ENCODE peak calls at places on chromosomes 6 and 20, in eight cellular contexts. One of them, this sample, is unnamed.

GRCh38 chr6:40936810-40937209 is 102.2 kb downstream of the UNC5CL start:
- DNase-seq in PC-9: peak
- DNase-seq in GM23338: no peak
- DNase-seq in coronary artery: no peak
- DNase-seq in BJ: peak
- DNase-seq in astrocyte of the spinal cord: peak
- DNase-seq in PC-3: peak
- DNase-seq in spleen: no peak
- DNase-seq in this sample: peak

GRCh38 chr6:21678990-21679389 is 85.4 kb downstream of the SOX4 start:
- DNase-seq in astrocyte of the spinal cord: peak
- DNase-seq in GM23338: no peak
- DNase-seq in PC-3: peak
- DNase-seq in spleen: no peak
- DNase-seq in PC-9: peak
- DNase-seq in coronary artery: no peak
- DNase-seq in BJ: peak
- DNase-seq in this sample: peak

GRCh38 chr20:43857127-43857526 is 57.5 kb upstream of the TOX2 start:
- DNase-seq in GM23338: no peak
- DNase-seq in PC-9: no peak
- DNase-seq in spleen: no peak
- DNase-seq in PC-3: no peak
- DNase-seq in astrocyte of the spinal cord: no peak
- DNase-seq in BJ: no peak
- DNase-seq in coronary artery: no peak
- DNase-seq in this sample: no peak

GRCh38 chr6:134714113-134714512 is 235.8 kb downstream of the ALDH8A1 start:
- DNase-seq in spleen: no peak
- DNase-seq in PC-3: no peak
- DNase-seq in GM23338: no peak
- DNase-seq in coronary artery: no peak
- DNase-seq in PC-9: no peak
- DNase-seq in astrocyte of the spinal cord: no peak
- DNase-seq in BJ: no peak
- DNase-seq in this sample: no peak

GRCh38 chr20:14715400-14715799 is 378.0 kb upstream of the FLRT3 start:
- DNase-seq in coronary artery: no peak
- DNase-seq in spleen: no peak
- DNase-seq in astrocyte of the spinal cord: no peak
- DNase-seq in GM23338: peak
- DNase-seq in BJ: no peak
- DNase-seq in PC-9: no peak
- DNase-seq in PC-3: no peak
- DNase-seq in this sample: no peak

GRCh38 chr6:142885182-142885867 is 59.7 kb downstream of the HIVEP2 start:
- DNase-seq in astrocyte of the spinal cord: peak
- DNase-seq in PC-9: peak
- DNase-seq in spleen: no peak
- DNase-seq in GM23338: peak
- DNase-seq in BJ: peak
- DNase-seq in PC-3: peak
- DNase-seq in coronary artery: no peak
- DNase-seq in this sample: peak

GRCh38 chr6:89843070-89843469 is 13.4 kb downstream of the CASP8AP2 start:
- DNase-seq in PC-3: peak
- DNase-seq in spleen: no peak
- DNase-seq in GM23338: no peak
- DNase-seq in astrocyte of the spinal cord: peak
- DNase-seq in BJ: no peak
- DNase-seq in coronary artery: no peak
- DNase-seq in PC-9: no peak
- DNase-seq in this sample: peak

GRCh38 chr6:73564578-73565345 is 43.9 kb upstream of the EEF1A1 start:
- DNase-seq in coronary artery: no peak
- DNase-seq in PC-3: no peak
- DNase-seq in spleen: no peak
- DNase-seq in PC-9: no peak
- DNase-seq in astrocyte of the spinal cord: no peak
- DNase-seq in GM23338: no peak
- DNase-seq in BJ: no peak
- DNase-seq in this sample: no peak

GRCh38 chr6:142945071-142945445 is at the start of gene HIVEP2:
- DNase-seq in BJ: no peak
- DNase-seq in PC-9: peak
- DNase-seq in spleen: peak
- DNase-seq in coronary artery: peak
- DNase-seq in GM23338: peak
- DNase-seq in PC-3: peak
- DNase-seq in astrocyte of the spinal cord: peak
- DNase-seq in this sample: peak

GRCh38 chr6:64054870-64055269 is 419.3 kb downstream of the PHF3 start:
- DNase-seq in coronary artery: no peak
- DNase-seq in astrocyte of the spinal cord: no peak
- DNase-seq in GM23338: no peak
- DNase-seq in spleen: no peak
- DNase-seq in PC-3: no peak
- DNase-seq in PC-9: no peak
- DNase-seq in BJ: no peak
- DNase-seq in this sample: no peak

GRCh38 chr6:116542426-116542825 is 3.1 kb downstream of the TRAPPC3L start:
- DNase-seq in astrocyte of the spinal cord: no peak
- DNase-seq in BJ: no peak
- DNase-seq in GM23338: no peak
- DNase-seq in PC-3: no peak
- DNase-seq in coronary artery: no peak
- DNase-seq in PC-9: no peak
- DNase-seq in spleen: no peak
- DNase-seq in this sample: no peak

GRCh38 chr6:36888654-36889481 is 3.1 kb downstream of the C6orf89 start:
- DNase-seq in PC-3: no peak
- DNase-seq in BJ: no peak
- DNase-seq in GM23338: no peak
- DNase-seq in astrocyte of the spinal cord: no peak
- DNase-seq in PC-9: no peak
- DNase-seq in coronary artery: no peak
- DNase-seq in spleen: no peak
- DNase-seq in this sample: no peak

GRCh38 chr6:166815629-166816028 is 140.7 kb downstream of the RNASET2 start:
- DNase-seq in BJ: no peak
- DNase-seq in astrocyte of the spinal cord: peak
- DNase-seq in coronary artery: no peak
- DNase-seq in GM23338: peak
- DNase-seq in spleen: no peak
- DNase-seq in PC-3: peak
- DNase-seq in PC-9: no peak
- DNase-seq in this sample: peak

GRCh38 chr20:57999465-58000111 is 228.9 kb downstream of the ANKRD60 start:
- DNase-seq in astrocyte of the spinal cord: no peak
- DNase-seq in GM23338: no peak
- DNase-seq in BJ: no peak
- DNase-seq in PC-9: no peak
- DNase-seq in PC-3: no peak
- DNase-seq in coronary artery: no peak
- DNase-seq in spleen: peak
- DNase-seq in this sample: no peak

GRCh38 chr6:19999319-20000191 is 162.4 kb downstream of the ID4 start:
- DNase-seq in PC-9: peak
- DNase-seq in BJ: no peak
- DNase-seq in coronary artery: no peak
- DNase-seq in PC-3: peak
- DNase-seq in GM23338: no peak
- DNase-seq in spleen: no peak
- DNase-seq in astrocyte of the spinal cord: no peak
- DNase-seq in this sample: no peak

GRCh38 chr20:56249244-56249955 is 868 bp downstream of the MC3R start:
- DNase-seq in astrocyte of the spinal cord: no peak
- DNase-seq in coronary artery: no peak
- DNase-seq in PC-3: peak
- DNase-seq in BJ: no peak
- DNase-seq in GM23338: peak
- DNase-seq in spleen: no peak
- DNase-seq in PC-9: no peak
- DNase-seq in this sample: no peak

GRCh38 chr20:45121388-45121787 is 2.9 kb downstream of the WFDC12 start:
- DNase-seq in astrocyte of the spinal cord: no peak
- DNase-seq in PC-9: no peak
- DNase-seq in GM23338: no peak
- DNase-seq in spleen: no peak
- DNase-seq in coronary artery: no peak
- DNase-seq in PC-3: no peak
- DNase-seq in BJ: no peak
- DNase-seq in this sample: no peak

GRCh38 chr20:45128066-45128465 is 3.8 kb upstream of the WFDC12 start:
- DNase-seq in spleen: no peak
- DNase-seq in PC-3: peak
- DNase-seq in BJ: no peak
- DNase-seq in coronary artery: no peak
- DNase-seq in PC-9: peak
- DNase-seq in GM23338: peak
- DNase-seq in astrocyte of the spinal cord: no peak
- DNase-seq in this sample: no peak

GRCh38 chr20:45119556-45120266 is 4.6 kb downstream of the WFDC12 start:
- DNase-seq in PC-9: no peak
- DNase-seq in GM23338: no peak
- DNase-seq in PC-3: no peak
- DNase-seq in spleen: no peak
- DNase-seq in BJ: no peak
- DNase-seq in coronary artery: no peak
- DNase-seq in astrocyte of the spinal cord: no peak
- DNase-seq in this sample: no peak

DNA sequence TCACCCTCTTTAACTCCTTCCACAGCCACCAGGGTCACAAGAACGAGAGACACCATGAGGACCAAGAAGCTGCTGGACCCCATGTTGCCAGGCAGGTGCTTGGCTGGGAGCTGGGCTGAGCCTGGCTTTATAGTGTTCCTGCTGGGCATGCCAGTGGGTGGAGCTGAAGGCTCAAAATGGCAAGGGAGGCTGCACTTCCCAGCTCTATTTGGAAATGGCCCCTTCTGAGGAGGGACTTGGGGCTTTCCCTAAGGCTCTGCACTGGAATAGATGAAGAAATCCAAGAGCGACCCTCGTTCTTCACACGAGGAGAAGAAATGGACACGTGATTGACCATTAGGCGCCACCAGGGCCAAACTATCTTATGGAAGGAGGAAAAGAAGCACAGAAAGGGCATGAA is at the start of gene WFDC12:
- DNase-seq in astrocyte of the spinal cord: no peak
- DNase-seq in coronary artery: no peak
- DNase-seq in spleen: no peak
- DNase-seq in PC-9: no peak
- DNase-seq in BJ: no peak
- DNase-seq in GM23338: no peak
- DNase-seq in PC-3: no peak
- DNase-seq in this sample: no peak
- H3K4me3 ChIP-seq in astrocyte of the spinal cord: no peak
- H3K4me3 ChIP-seq in coronary artery: no peak
- H3K4me3 ChIP-seq in spleen: no peak
- H3K4me3 ChIP-seq in PC-9: no peak
- H3K4me3 ChIP-seq in BJ: no peak
- H3K4me3 ChIP-seq in GM23338: no peak
- H3K4me3 ChIP-seq in PC-3: no peak
- H3K4me3 ChIP-seq in this sample: no peak

GRCh38 chr20:44981736-44982406 is 15.6 kb downstream of the STK4 start:
- DNase-seq in PC-3: no peak
- DNase-seq in coronary artery: no peak
- DNase-seq in spleen: no peak
- DNase-seq in BJ: no peak
- DNase-seq in astrocyte of the spinal cord: no peak
- DNase-seq in GM23338: no peak
- DNase-seq in PC-9: no peak
- DNase-seq in this sample: no peak

GRCh38 chr20:44976698-44977097 is 10.4 kb downstream of the STK4 start:
- DNase-seq in BJ: no peak
- DNase-seq in GM23338: no peak
- DNase-seq in coronary artery: no peak
- DNase-seq in astrocyte of the spinal cord: no peak
- DNase-seq in spleen: no peak
- DNase-seq in PC-9: no peak
- DNase-seq in PC-3: no peak
- DNase-seq in this sample: no peak

GRCh38 chr20:44983095-44983674 is 16.9 kb downstream of the STK4 start:
- DNase-seq in GM23338: no peak
- DNase-seq in astrocyte of the spinal cord: no peak
- DNase-seq in PC-3: no peak
- DNase-seq in spleen: no peak
- DNase-seq in coronary artery: no peak
- DNase-seq in BJ: no peak
- DNase-seq in PC-9: no peak
- DNase-seq in this sample: no peak

GRCh38 chr20:44979090-44979621 is 12.8 kb downstream of the STK4 start:
- DNase-seq in PC-3: peak
- DNase-seq in PC-9: peak
- DNase-seq in spleen: no peak
- DNase-seq in coronary artery: no peak
- DNase-seq in BJ: no peak
- DNase-seq in GM23338: no peak
- DNase-seq in astrocyte of the spinal cord: peak
- DNase-seq in this sample: no peak
- TF ChIP-seq CTCF in PC-3: no peak
- TF ChIP-seq CTCF in PC-9: no peak
- TF ChIP-seq CTCF in spleen: no peak
- TF ChIP-seq CTCF in coronary artery: no peak
- TF ChIP-seq CTCF in BJ: no peak
- TF ChIP-seq CTCF in GM23338: no peak
- TF ChIP-seq CTCF in astrocyte of the spinal cord: no peak
- TF ChIP-seq CTCF in this sample: no peak

DNA sequence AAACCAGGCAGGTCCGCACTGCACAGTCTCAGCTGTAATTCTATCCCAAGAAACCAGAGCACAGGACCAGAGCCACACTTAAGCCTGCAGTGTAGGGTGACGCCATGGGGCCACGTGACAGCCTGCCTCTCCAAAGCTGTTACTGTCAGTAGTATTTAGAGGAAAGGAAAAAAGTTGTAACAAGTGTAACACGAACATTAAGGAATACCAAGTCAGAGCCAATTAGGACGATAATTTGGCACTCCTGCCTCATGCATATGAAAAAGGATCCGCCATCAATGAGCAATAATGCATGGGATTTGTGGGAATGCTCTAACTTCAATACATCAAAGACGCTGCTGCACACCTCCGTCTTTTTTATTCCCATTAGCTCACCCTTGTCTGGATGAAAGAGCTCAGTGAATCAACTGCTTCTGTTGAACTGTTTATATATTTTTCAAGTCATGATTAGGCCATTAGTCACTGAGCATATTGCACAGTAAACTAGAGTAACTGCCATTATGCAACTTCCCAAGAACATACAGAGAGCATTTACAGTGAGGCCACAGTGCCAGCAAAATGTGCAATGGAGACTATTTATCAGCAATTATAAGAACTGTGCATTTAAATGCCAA is 79.9 kb downstream of the ATXN1 start:
- DNase-seq in PC-9: peak
- DNase-seq in spleen: no peak
- DNase-seq in astrocyte of the spinal cord: peak
- DNase-seq in BJ: peak
- DNase-seq in coronary artery: no peak
- DNase-seq in GM23338: no peak
- DNase-seq in PC-3: peak
- DNase-seq in this sample: peak
- H3K4me3 ChIP-seq in PC-9: peak
- H3K4me3 ChIP-seq in spleen: no peak
- H3K4me3 ChIP-seq in astrocyte of the spinal cord: no peak
- H3K4me3 ChIP-seq in BJ: no peak
- H3K4me3 ChIP-seq in coronary artery: no peak
- H3K4me3 ChIP-seq in GM23338: no peak
- H3K4me3 ChIP-seq in PC-3: peak
- H3K4me3 ChIP-seq in this sample: peak

GRCh38 chr20:10357974-10358373 is 76.0 kb downstream of the MKKS start:
- DNase-seq in GM23338: no peak
- DNase-seq in BJ: no peak
- DNase-seq in coronary artery: no peak
- DNase-seq in PC-3: no peak
- DNase-seq in astrocyte of the spinal cord: no peak
- DNase-seq in PC-9: no peak
- DNase-seq in spleen: no peak
- DNase-seq in this sample: peak
- TF ChIP-seq CTCF in GM23338: peak
- TF ChIP-seq CTCF in BJ: peak
- TF ChIP-seq CTCF in coronary artery: no peak
- TF ChIP-seq CTCF in PC-3: peak
- TF ChIP-seq CTCF in astrocyte of the spinal cord: peak
- TF ChIP-seq CTCF in PC-9: peak
- TF ChIP-seq CTCF in spleen: no peak
- TF ChIP-seq CTCF in this sample: peak